ENCODE peak calls at places on chromosomes 3 and 15, in nine cellular contexts. B, W, R, Y, Q, A, F, C and P are unnamed samples.

GRCh38 chr3:187172929-187173328 is 24.4 kb upstream of the RTP1 start:
- DNase-seq in C (no peak), B (no peak), W (no peak), R (no peak), Q (no peak), A (no peak), F (no peak), Y (no peak), P (no peak)

GRCh38 chr3:120433662-120434331 is 17.0 kb downstream of the FSTL1 start:
- DNase-seq in A (no peak), C (no peak), Y (no peak), F (no peak), R (no peak), B (no peak), Q (no peak), W (no peak), P (no peak)

GRCh38 chr3:123021388-123021787 is 6.2 kb downstream of the SEMA5B start:
- DNase-seq in W (no peak), A (no peak), C (no peak), R (no peak), Q (no peak), Y (no peak), F (no peak), B (no peak), P (no peak)

GRCh38 chr3:164194842-164195241 is 883.5 kb downstream of the SI start:
- DNase-seq in Q (no peak), W (no peak), B (no peak), F (no peak), Y (no peak), C (no peak), R (no peak), A (no peak), P (no peak)

GRCh38 chr15:71301958-71302621 is 186.8 kb downstream of the THSD4 start:
- DNase-seq in A (no peak), Q (no peak), R (no peak), F (no peak), C (peak), Y (no peak), B (no peak), W (no peak), P (peak)

GRCh38 chr3:148957586-148957985 is 33.8 kb upstream of the GYG1 start:
- DNase-seq in A (no peak), C (peak), Y (no peak), W (no peak), Q (no peak), R (no peak), F (peak), B (no peak), P (no peak)

GRCh38 chr3:13391308-13391707 is 28.8 kb downstream of the NUP210 start:
- DNase-seq in R (no peak), Q (no peak), A (no peak), F (no peak), W (no peak), Y (no peak), C (no peak), B (no peak), P (no peak)

GRCh38 chr3:20700702-20701101 is 514.7 kb upstream of the SGO1 start:
- DNase-seq in Q (no peak), B (no peak), F (no peak), C (peak), W (no peak), Y (no peak), R (no peak), A (no peak), P (no peak)

GRCh38 chr15:100918034-100918689 is 995 bp upstream of the LRRK1 start:
- DNase-seq in F (peak), R (peak), Q (peak), C (peak), A (peak), Y (peak), W (peak), B (peak), P (peak)

GRCh38 chr3:115760722-115761121 is 137.4 kb downstream of the GAP43 start:
- DNase-seq in B (no peak), Y (no peak), C (peak), F (no peak), W (no peak), Q (no peak), R (no peak), A (no peak), P (no peak)

GRCh38 chr15:75172168-75172841 is 29.4 kb upstream of the C15orf39 start:
- DNase-seq in W (no peak), C (no peak), A (no peak), B (no peak), R (no peak), Q (no peak), Y (no peak), F (no peak), P (no peak)

GRCh38 chr3:46551615-46552014 is 14.5 kb downstream of the LRRC2 start:
- DNase-seq in F (no peak), A (peak), Q (no peak), W (no peak), Y (no peak), C (no peak), R (no peak), B (no peak), P (no peak)

GRCh38 chr3:125356140-125357026 is 18.7 kb downstream of the ZNF148 start:
- DNase-seq in Y (no peak), W (no peak), F (no peak), Q (no peak), C (peak), A (no peak), R (no peak), B (no peak), P (no peak)

GRCh38 chr3:155744091-155744625 is 713 bp downstream of the PLCH1 start:
- DNase-seq in W (peak), Q (peak), A (peak), C (peak), F (peak), Y (peak), R (no peak), B (peak), P (no peak)

GRCh38 chr3:171317133-171317532 is 143.1 kb downstream of the TNIK start:
- DNase-seq in F (no peak), B (no peak), R (no peak), Q (no peak), W (no peak), Y (no peak), A (peak), C (peak), P (peak)

GRCh38 chr3:28916713-28917499 is 364.0 kb upstream of the RBMS3 start:
- DNase-seq in B (no peak), Q (no peak), Y (peak), W (peak), F (peak), C (peak), A (peak), R (no peak), P (peak)

GRCh38 chr3:65356331-65357286 is 668.8 kb upstream of the ADAMTS9 start:
- DNase-seq in A (no peak), R (no peak), B (peak), Y (no peak), C (no peak), W (no peak), Q (no peak), F (peak), P (no peak)

GRCh38 chr3:13114811-13115615 is 41.8 kb upstream of the IQSEC1 start:
- DNase-seq in Y (no peak), A (no peak), B (no peak), Q (no peak), W (no peak), R (peak), C (no peak), F (no peak), P (no peak)

GRCh38 chr3:11944052-11944673 is 60.0 kb upstream of the SYN2 start:
- DNase-seq in Y (no peak), Q (no peak), A (peak), B (no peak), F (peak), W (peak), C (peak), R (no peak), P (peak)

GRCh38 chr15:31367730-31368344 is 41.2 kb downstream of the KLF13 start:
- DNase-seq in W (no peak), Q (no peak), A (no peak), F (no peak), C (no peak), R (no peak), B (no peak), Y (no peak), P (no peak)

GRCh38 chr3:107013606-107014005 is 363.6 kb upstream of the CCDC54 start:
- DNase-seq in W (no peak), F (no peak), B (no peak), Q (no peak), Y (no peak), A (no peak), C (no peak), R (no peak), P (peak)

GRCh38 chr3:48568476-48568875 is 4.9 kb upstream of the UCN2 start:
- DNase-seq in Q (no peak), C (no peak), W (no peak), Y (no peak), B (peak), A (no peak), F (no peak), R (no peak), P (no peak)